ENCODE peak calls at places on chromosomes 3 and 15, in four cellular contexts. R is BJ, U is natural killer cell, I is GM13976. V is an unnamed sample.

GRCh38 chr15:44673639-44674038 is 10.2 kb upstream of the SPG11 start:
- DNase-seq in R (no peak), U (no peak), I (no peak), V (no peak)

GRCh38 chr3:24513463-24513862 is 18.8 kb upstream of the THRB start:
- DNase-seq in R (peak; percentile 54), U (no peak), I (no peak), V (no peak)

GRCh38 chr3:64509216-64509615 is 178.6 kb downstream of the ADAMTS9 start:
- DNase-seq in R (no peak), U (no peak), I (no peak), V (no peak)

GRCh38 chr15:40010681-40011080 is 28.3 kb downstream of the SRP14 start:
- DNase-seq in R (no peak), U (no peak), I (no peak), V (no peak)

GRCh38 chr3:13477946-13478345 is 2.2 kb upstream of the HDAC11 start:
- DNase-seq in R (no peak), U (no peak), I (no peak), V (no peak)

GRCh38 chr3:112976953-112977352 is 2.0 kb upstream of the CD200R1 start:
- DNase-seq in R (no peak), U (no peak), I (no peak), V (no peak)

GRCh38 chr15:58331903-58332675 is 99.7 kb upstream of the LIPC start:
- DNase-seq in R (peak; percentile 99), U (peak; percentile 87), I (peak; percentile 58), V (peak; percentile 90)

GRCh38 chr3:133038089-133038730 is at the start of gene TMEM108:
- DNase-seq in R (no peak), U (no peak), I (peak; percentile 37), V (no peak)

GRCh38 chr3:110727056-110727455 is 344.6 kb upstream of the NECTIN3 start:
- DNase-seq in R (no peak), U (no peak), I (no peak), V (no peak)

GRCh38 chr3:94132777-94133176 is 69.9 kb downstream of the NSUN3 start:
- DNase-seq in R (no peak), U (no peak), I (peak; percentile 16), V (peak; percentile 9)

GRCh38 chr3:141659821-141660597 is 78.1 kb upstream of the RNF7 start:
- DNase-seq in R (no peak), U (no peak), I (peak; percentile 34), V (no peak)

GRCh38 chr15:95799286-95800187 is 531.0 kb upstream of the NR2F2 start:
- DNase-seq in R (peak; percentile 62), U (no peak), I (no peak), V (no peak)

GRCh38 chr15:66617137-66618090 is 51.6 kb upstream of the LCTL start:
- DNase-seq in R (no peak), U (no peak), I (no peak), V (peak; percentile 52)
- TF ChIP-seq CTCF in R (no peak), U (no peak), I (no peak), V (no peak)

DNA sequence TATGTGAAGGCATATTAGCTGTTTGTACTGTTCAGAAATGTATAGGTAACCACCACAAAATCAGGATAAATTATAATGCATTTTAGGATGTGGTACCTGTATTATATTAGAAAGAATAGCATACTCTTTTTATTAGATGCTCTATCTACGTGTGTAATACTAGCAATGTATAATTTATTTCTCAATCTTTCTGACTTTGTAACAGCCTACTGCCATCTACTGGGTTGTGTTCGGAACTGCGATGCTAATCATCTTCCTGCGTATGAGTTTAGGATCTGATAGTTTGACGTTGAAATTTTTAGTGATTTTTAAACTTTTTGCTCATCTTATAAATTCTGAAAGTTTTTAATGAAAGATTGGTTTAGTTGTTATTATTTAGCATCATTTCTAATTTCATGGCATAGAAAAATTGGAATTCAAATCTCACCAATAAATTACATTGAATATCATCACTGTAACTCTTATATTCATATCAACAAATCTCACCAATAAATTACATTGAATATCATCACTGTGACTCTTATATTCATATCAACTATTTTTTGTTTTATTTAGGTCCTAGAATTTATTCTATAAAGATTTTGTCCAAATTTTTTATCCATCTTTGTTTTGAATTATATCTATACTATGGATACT is 322.7 kb upstream of the ZNF717 start:
- DNase-seq in R (no peak), U (no peak), I (peak; percentile 21), V (peak; percentile 34)
- TF ChIP-seq CTCF in R (peak; percentile 65), U (no peak), I (peak; percentile 63), V (peak; percentile 59)

GRCh38 chr3:151155409-151156128 is 47.4 kb downstream of the GPR171 start:
- DNase-seq in R (no peak), U (no peak), I (no peak), V (no peak)

GRCh38 chr3:151159806-151160205 is 43.2 kb downstream of the GPR171 start:
- DNase-seq in R (no peak), U (no peak), I (no peak), V (no peak)

GRCh38 chr3:151152626-151153025 is 50.4 kb downstream of the GPR171 start:
- DNase-seq in R (no peak), U (no peak), I (no peak), V (no peak)

GRCh38 chr3:151154566-151154965 is 48.5 kb downstream of the GPR171 start:
- DNase-seq in R (no peak), U (no peak), I (no peak), V (no peak)

GRCh38 chr3:151156618-151157216 is 46.3 kb downstream of the GPR171 start:
- DNase-seq in R (no peak), U (no peak), I (peak; percentile 64), V (peak; percentile 79)
- TF ChIP-seq CTCF in R (peak; percentile 61), U (peak; percentile 65), I (peak; percentile 45), V (peak; percentile 57)

GRCh38 chr3:7800006-7800780 is 701.4 kb upstream of the LMCD1 start:
- DNase-seq in R (no peak), U (no peak), I (no peak), V (no peak)
- TF ChIP-seq CTCF in R (no peak), U (no peak), I (no peak), V (no peak)

GRCh38 chr3:188053710-188054379 is 100.1 kb upstream of the LPP start:
- DNase-seq in R (no peak), U (no peak), I (no peak), V (no peak)

GRCh38 chr3:188052966-188053340 is 101.0 kb upstream of the LPP start:
- DNase-seq in R (no peak), U (no peak), I (no peak), V (no peak)

GRCh38 chr3:188049890-188050530 is 103.9 kb upstream of the LPP start:
- DNase-seq in R (no peak), U (no peak), I (no peak), V (no peak)

GRCh38 chr3:188051801-188052228 is 102.1 kb upstream of the LPP start:
- DNase-seq in R (no peak), U (no peak), I (no peak), V (no peak)

GRCh38 chr3:188052229-188052965 is 101.6 kb upstream of the LPP start:
- DNase-seq in R (no peak), U (no peak), I (no peak), V (no peak)
- TF ChIP-seq CTCF in R (no peak), U (no peak), I (peak; percentile 12), V (no peak)